ENCODE peak calls at places on chromosomes 13 and 19, in six cellular contexts. B, U, J, N, H and G are unnamed samples. For H3K36me3, the result is how much of the 10 kb centered on the place peaks cover.

GRCh38 chr19:18966304-18966703 is 25.3 kb upstream of the HOMER3 start:
- DNase-seq in U (no peak), H (no peak), J (no peak), N (no peak), B (no peak), G (no peak)

GRCh38 chr13:77697208-77698103 is at the start of gene SLAIN1:
- DNase-seq in J (no peak), N (peak), U (no peak), B (peak), H (no peak), G (peak)

GRCh38 chr19:11421607-11422098 is 2.5 kb upstream of the RGL3 start:
- DNase-seq in N (no peak), H (no peak), B (peak), U (no peak), J (no peak), G (no peak)

GRCh38 chr13:100542546-100543156 is 45.9 kb downstream of the GGACT start:
- DNase-seq in N (no peak), H (peak), U (no peak), J (peak), B (no peak), G (no peak)

GRCh38 chr13:32165791-32166190 is 134.2 kb downstream of the FRY start:
- DNase-seq in U (no peak), N (no peak), B (no peak), J (peak), H (peak), G (no peak)

GRCh38 chr13:50340566-50341287 is 325.5 kb downstream of the KCNRG start:
- DNase-seq in J (no peak), H (no peak), N (no peak), U (no peak), B (no peak), G (no peak)

GRCh38 chr13:57003682-57004081 is 137.0 kb upstream of the PRR20A start:
- DNase-seq in H (no peak), N (no peak), J (no peak), U (no peak), B (no peak), G (no peak)

GRCh38 chr13:50125306-50125555 is 110.0 kb downstream of the KCNRG start:
- DNase-seq in N (no peak), B (no peak), H (no peak), J (no peak), U (no peak), G (no peak)

GRCh38 chr19:46787331-46788100 is 878 bp downstream of the SLC1A5 start:
- DNase-seq in J (peak), U (no peak), N (peak), B (peak), H (peak), G (no peak)

DNA sequence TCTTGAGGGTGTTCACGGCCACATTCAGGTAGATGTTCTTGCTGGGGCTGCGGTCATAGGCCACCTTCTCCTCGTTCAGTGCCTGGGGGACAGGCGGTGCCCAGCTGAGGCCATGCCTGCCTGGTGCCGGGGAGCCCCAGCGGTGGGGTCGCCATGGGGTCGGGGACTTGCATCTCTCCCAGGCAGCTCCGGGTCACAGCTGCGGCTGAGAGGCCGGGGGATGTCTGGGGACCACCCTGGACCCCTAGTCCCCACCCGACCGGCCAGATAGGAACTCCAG is 7.8 kb upstream of the ATP8B3 start:
- DNase-seq in U (no peak), J (no peak), N (no peak), B (no peak), H (no peak), G (no peak)
- H3K36me3 ChIP-seq in U (under half), J (under half), N (under half), B (half or more), H (under half), G (under half)

GRCh38 chr13:114007566-114007965 is 33.7 kb upstream of the C13orf46 start:
- DNase-seq in N (no peak), U (no peak), J (no peak), H (no peak), B (no peak), G (no peak)
- H3K36me3 ChIP-seq in N (under half), U (under half), J (under half), H (under half), B (half or more), G (under half)

GRCh38 chr19:15255359-15255990 is 23.2 kb upstream of the EPHX3 start:
- DNase-seq in B (no peak), N (no peak), H (no peak), U (no peak), J (no peak), G (no peak)

GRCh38 chr19:15253513-15253912 is 21.3 kb upstream of the EPHX3 start:
- DNase-seq in U (no peak), B (no peak), H (no peak), N (peak), J (no peak), G (no peak)

GRCh38 chr19:15252398-15253018 is 20.3 kb upstream of the EPHX3 start:
- DNase-seq in B (no peak), J (no peak), U (no peak), N (no peak), H (no peak), G (no peak)

GRCh38 chr19:15253076-15253475 is 20.8 kb upstream of the EPHX3 start:
- DNase-seq in U (no peak), H (no peak), B (no peak), N (no peak), J (no peak), G (no peak)

GRCh38 chr19:15254547-15254946 is 22.3 kb upstream of the EPHX3 start:
- DNase-seq in J (no peak), H (no peak), U (no peak), B (no peak), N (no peak), G (no peak)
- H3K36me3 ChIP-seq in J (under half), H (under half), U (under half), B (half or more), N (under half), G (under half)

GRCh38 chr13:71030789-71031188 is 836.2 kb downstream of the DACH1 start:
- DNase-seq in N (no peak), J (no peak), H (no peak), B (no peak), U (no peak), G (no peak)

GRCh38 chr13:71034018-71034417 is 833.0 kb downstream of the DACH1 start:
- DNase-seq in N (no peak), U (no peak), H (no peak), B (no peak), J (no peak), G (no peak)

GRCh38 chr13:71033026-71033425 is 834.0 kb downstream of the DACH1 start:
- DNase-seq in J (no peak), U (no peak), B (no peak), N (no peak), H (no peak), G (no peak)

GRCh38 chr13:71028884-71029283 is 838.1 kb downstream of the DACH1 start:
- DNase-seq in H (no peak), J (no peak), B (no peak), N (no peak), U (no peak), G (no peak)
- H3K36me3 ChIP-seq in H (under half), J (under half), B (under half), N (under half), U (under half), G (under half)